ENCODE peak calls at places on chromosomes 2 and 18, in six cellular contexts. F is right cardiac atrium; N is CD8-positive, alpha-beta T cell; Z is IMR-90; U is hepatocyte; C is aorta. R is an unnamed sample.

GRCh38 chr2:150062416-150062815 is 425.1 kb downstream of the RND3 start:
- DNase-seq in F (no peak), N (no peak), Z (no peak), U (no peak), C (no peak), R (no peak)

GRCh38 chr18:44579028-44579692 is 101.5 kb upstream of the SETBP1 start:
- DNase-seq in F (no peak), N (no peak), Z (peak; percentile 63), U (peak; percentile 29), C (no peak), R (no peak)

GRCh38 chr2:205171541-205171940 is 510.8 kb upstream of the NRP2 start:
- DNase-seq in F (no peak), N (no peak), Z (no peak), U (no peak), C (no peak), R (no peak)

GRCh38 chr18:60157810-60158209 is 214.8 kb downstream of the MC4R start:
- DNase-seq in F (no peak), N (no peak), Z (no peak), U (no peak), C (no peak), R (no peak)

GRCh38 chr2:37459095-37459981 is 114.9 kb downstream of the QPCT start:
- DNase-seq in F (no peak), N (no peak), Z (peak; percentile 89), U (no peak), C (no peak), R (no peak)

GRCh38 chr18:55903911-55904310 is 315.9 kb upstream of the TCF4 start:
- DNase-seq in F (no peak), N (no peak), Z (no peak), U (no peak), C (no peak), R (no peak)

GRCh38 chr2:49928541-49928940 is 774.2 kb upstream of the FSHR start:
- DNase-seq in F (no peak), N (no peak), Z (no peak), U (no peak), C (no peak), R (no peak)

GRCh38 chr2:83081835-83082522 is 1377.1 kb downstream of the SUCLG1 start:
- DNase-seq in F (no peak), N (no peak), Z (peak; percentile 65), U (peak; percentile 64), C (no peak), R (no peak)

GRCh38 chr2:212427031-212427430 is 111.6 kb downstream of the ERBB4 start:
- DNase-seq in F (no peak), N (no peak), Z (no peak), U (no peak), C (no peak), R (no peak)

GRCh38 chr18:37956902-37957301 is 391.3 kb upstream of the CELF4 start:
- DNase-seq in F (no peak), N (no peak), Z (no peak), U (no peak), C (no peak), R (no peak)

GRCh38 chr18:2654828-2655152 is 736 bp upstream of the SMCHD1 start:
- DNase-seq in F (no peak), N (peak; percentile 90), Z (peak; percentile 7), U (no peak), C (no peak), R (no peak)

GRCh38 chr18:79859314-79859713 is 61.6 kb downstream of the KCNG2 start:
- DNase-seq in F (no peak), N (no peak), Z (no peak), U (no peak), C (no peak), R (peak; percentile 10)

GRCh38 chr18:7678801-7679200 is 111.7 kb downstream of the PTPRM start:
- DNase-seq in F (no peak), N (no peak), Z (no peak), U (no peak), C (no peak), R (no peak)

DNA sequence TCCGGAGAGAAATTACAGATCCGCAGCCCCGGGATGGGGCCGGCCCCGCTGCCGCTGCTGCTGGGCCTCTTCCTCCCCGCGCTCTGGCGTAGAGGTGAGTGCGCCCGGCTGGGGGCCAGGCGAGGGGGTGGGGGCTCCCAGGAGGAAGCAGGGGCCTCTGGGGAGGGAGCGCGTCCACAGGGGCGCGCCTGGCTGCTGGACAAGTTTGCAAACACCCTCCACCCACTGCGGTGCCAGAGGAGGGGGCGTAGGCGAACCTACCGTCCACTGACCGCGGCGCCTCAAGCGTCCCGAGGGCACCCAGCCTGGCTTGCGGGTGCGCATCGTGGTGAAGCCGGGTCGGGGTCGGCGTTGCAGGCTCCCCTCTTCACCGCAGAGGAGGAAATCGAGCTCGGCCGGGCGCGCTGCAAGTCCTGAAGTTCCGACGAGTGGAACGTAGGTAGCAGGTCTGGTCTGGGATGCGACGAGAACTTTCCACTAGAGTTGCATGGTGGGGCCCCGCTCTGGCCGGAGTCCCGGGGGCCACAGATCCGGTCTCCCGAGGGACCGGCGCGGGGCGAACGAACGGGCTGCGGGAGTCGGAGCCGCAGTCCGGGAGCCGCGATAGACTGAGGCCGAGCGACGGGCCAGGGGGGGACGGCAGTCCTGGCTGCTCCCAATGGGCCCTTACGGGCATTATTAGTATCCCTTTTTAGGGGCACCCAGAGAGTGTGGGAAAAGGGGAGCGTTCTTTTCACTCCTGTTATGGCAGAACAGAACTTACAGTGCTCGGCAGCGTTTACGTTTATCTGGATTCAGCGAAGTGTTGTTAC is 502 bp downstream of the MERTK start:
- DNase-seq in F (no peak), N (no peak), Z (no peak), U (no peak), C (peak; percentile 85), R (no peak)
- H3K4me1 ChIP-seq in F (no peaks in the 10 kb centered on the region), N (peaks cover 10% of the 10 kb centered on the region), Z (peaks cover 4% of the 10 kb centered on the region), U (peaks cover 13% of the 10 kb centered on the region), C (no peaks in the 10 kb centered on the region), R (peaks cover 6% of the 10 kb centered on the region)

DNA sequence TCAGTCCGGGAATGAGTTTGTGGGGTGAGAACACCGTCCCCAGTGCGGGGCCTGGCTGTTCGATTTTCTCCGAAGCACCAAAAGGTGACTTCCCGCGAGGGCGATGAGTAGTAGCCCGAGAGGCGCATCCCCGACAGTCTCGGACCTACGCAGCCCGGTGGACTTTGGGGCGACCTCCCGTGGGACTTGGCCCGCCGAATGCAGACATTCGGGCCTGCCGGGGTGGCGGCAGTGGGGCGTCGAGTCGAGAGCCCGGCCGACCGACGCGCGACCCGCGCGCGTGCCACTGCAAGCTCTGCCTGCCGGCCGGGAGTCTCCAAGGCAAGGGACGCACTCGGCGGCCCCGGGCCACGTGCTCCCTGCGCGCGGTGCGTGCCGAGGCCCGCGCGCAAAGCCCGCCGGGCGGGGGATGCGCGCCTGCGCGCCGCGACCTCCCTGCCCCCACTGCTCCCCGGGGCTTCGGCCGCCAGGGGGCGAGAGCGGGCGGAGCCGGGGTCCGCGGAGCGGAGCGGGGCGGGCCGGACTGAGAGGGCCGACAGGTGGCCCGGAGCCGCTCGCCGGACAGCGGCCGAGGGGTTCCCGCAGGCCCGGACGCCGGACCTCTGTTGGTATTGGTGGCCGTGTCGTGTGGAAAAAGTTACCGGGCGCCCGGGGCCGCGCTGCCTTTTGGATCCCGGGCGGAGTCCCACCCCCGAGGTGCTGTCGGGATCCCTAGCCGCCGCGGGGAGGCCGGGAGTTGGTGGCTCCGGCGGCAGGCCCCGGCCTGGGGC is 1.8 kb downstream of the PTMA start:
- DNase-seq in F (peak; percentile 81), N (peak; percentile 80), Z (peak; percentile 80), U (peak; percentile 93), C (peak; percentile 94), R (peak; percentile 86)
- H3K4me1 ChIP-seq in F (peaks cover 13% of the 10 kb centered on the region), N (peaks cover 47% of the 10 kb centered on the region), Z (peaks cover 12% of the 10 kb centered on the region), U (peaks cover 13% of the 10 kb centered on the region), C (no peaks in the 10 kb centered on the region), R (peaks cover 15% of the 10 kb centered on the region)

GRCh38 chr2:237438082-237438925 is 24.3 kb upstream of the COL6A3 start:
- DNase-seq in F (no peak), N (no peak), Z (no peak), U (peak; percentile 74), C (no peak), R (no peak)

GRCh38 chr2:237433920-237434319 is 20.0 kb upstream of the COL6A3 start:
- DNase-seq in F (no peak), N (no peak), Z (no peak), U (no peak), C (no peak), R (no peak)

GRCh38 chr2:237437566-237437965 is 23.6 kb upstream of the COL6A3 start:
- DNase-seq in F (no peak), N (no peak), Z (no peak), U (no peak), C (no peak), R (no peak)

GRCh38 chr2:237434916-237435315 is 21.0 kb upstream of the COL6A3 start:
- DNase-seq in F (no peak), N (peak; percentile 83), Z (peak; percentile 75), U (no peak), C (no peak), R (no peak)

DNA sequence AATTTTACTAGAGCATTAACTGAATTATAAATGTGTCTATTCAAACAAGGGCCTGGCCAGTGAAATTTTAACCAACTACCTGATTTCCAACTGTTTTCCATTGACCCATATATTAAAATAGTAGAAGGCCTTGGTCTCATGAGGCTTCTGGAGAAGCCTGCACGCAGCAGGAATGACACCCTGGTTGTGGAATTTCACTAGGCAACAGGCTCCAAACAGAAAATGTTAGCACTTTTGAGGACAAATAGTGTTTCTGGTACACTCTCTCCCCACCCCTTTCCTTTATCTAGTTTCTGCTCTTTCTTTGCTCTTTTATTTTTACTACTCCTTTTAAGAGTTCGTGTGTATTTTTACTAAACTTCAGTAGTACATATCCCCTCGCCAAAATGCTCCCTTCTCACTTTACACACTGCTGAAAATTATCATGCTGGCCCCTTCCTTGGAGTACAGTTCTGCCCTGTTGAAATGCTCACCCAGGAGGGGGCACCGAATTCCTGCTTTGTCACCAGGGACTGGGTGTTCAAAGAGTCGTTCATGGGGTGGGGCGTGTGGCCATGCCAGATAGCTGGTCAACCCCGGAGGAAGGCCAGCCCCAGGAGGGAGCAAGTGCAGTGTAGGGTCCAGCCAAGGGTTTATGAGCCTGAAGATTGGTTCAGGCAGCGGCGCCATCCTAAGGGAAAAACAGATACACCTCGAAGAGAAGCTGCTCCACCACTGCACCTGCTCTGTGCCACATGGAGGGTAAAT is 22.1 kb upstream of the COL6A3 start:
- DNase-seq in F (peak; percentile 58), N (no peak), Z (peak; percentile 81), U (no peak), C (peak; percentile 87), R (no peak)
- H3K4me1 ChIP-seq in F (peaks cover 10% of the 10 kb centered on the region), N (peaks cover 90% of the 10 kb centered on the region), Z (peaks cover 36% of the 10 kb centered on the region), U (peaks cover 14% of the 10 kb centered on the region), C (peaks cover 2% of the 10 kb centered on the region), R (no peaks in the 10 kb centered on the region)

GRCh38 chr2:69134546-69134945 is 121.6 kb downstream of the ANTXR1 start:
- DNase-seq in F (no peak), N (no peak), Z (peak; percentile 35), U (no peak), C (no peak), R (no peak)

GRCh38 chr2:69131983-69132675 is 119.2 kb downstream of the ANTXR1 start:
- DNase-seq in F (no peak), N (no peak), Z (no peak), U (no peak), C (no peak), R (no peak)

GRCh38 chr2:69132960-69133590 is 120.1 kb downstream of the ANTXR1 start:
- DNase-seq in F (no peak), N (no peak), Z (peak; percentile 26), U (no peak), C (no peak), R (no peak)

GRCh38 chr2:69131452-69131851 is 118.5 kb downstream of the ANTXR1 start:
- DNase-seq in F (no peak), N (no peak), Z (no peak), U (no peak), C (no peak), R (no peak)

DNA sequence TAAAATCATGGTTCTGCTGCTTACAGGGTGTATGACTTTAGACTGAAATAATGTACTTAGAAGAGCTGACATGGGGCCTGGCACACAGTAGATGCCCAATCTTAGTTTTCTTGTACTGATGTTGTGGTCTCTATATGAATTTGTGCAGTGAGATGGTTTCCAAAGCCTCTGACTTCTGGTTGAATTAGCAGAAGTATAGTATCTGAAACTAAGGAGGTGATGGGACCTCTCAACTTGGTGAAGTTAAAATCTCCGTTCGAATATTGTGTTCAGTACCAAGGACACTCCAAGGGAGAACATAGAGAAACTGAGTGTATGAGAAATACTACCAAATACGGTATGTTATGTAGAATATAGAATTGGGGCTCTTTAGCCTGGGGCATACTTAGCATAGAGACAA is 120.9 kb downstream of the ANTXR1 start:
- DNase-seq in F (no peak), N (no peak), Z (no peak), U (no peak), C (no peak), R (no peak)
- H3K4me1 ChIP-seq in F (no peaks in the 10 kb centered on the region), N (no peaks in the 10 kb centered on the region), Z (peaks cover 2% of the 10 kb centered on the region), U (peaks cover 7% of the 10 kb centered on the region), C (peaks cover 3% of the 10 kb centered on the region), R (peaks cover 2% of the 10 kb centered on the region)